ENCODE peak calls at places on chromosomes 1 and 21, in five cellular contexts. D, I, C, Y and S are unnamed samples.

GRCh38 chr1:115495603-115496002 is 146.2 kb upstream of the VANGL1 start:
- DNase-seq in C (no peak), D (no peak), Y (no peak), I (no peak), S (no peak)

GRCh38 chr1:159958721-159959380 is 4.8 kb upstream of the SLAMF9 start:
- DNase-seq in Y (no peak), C (no peak), I (no peak), D (no peak), S (no peak)

GRCh38 chr21:16588433-16588860 is 858.7 kb downstream of the USP25 start:
- DNase-seq in Y (peak; percentile 70), I (no peak), D (peak; percentile 65), C (peak; percentile 71), S (peak; percentile 25)

GRCh38 chr21:14875704-14876364 is 189.0 kb downstream of the NRIP1 start:
- DNase-seq in D (no peak), Y (no peak), I (no peak), C (no peak), S (no peak)

GRCh38 chr1:36888811-36889477 is 145.4 kb downstream of the GRIK3 start:
- DNase-seq in C (no peak), Y (no peak), D (no peak), I (peak; percentile 78), S (no peak)

GRCh38 chr1:169163059-169163458 is 56.6 kb downstream of the ATP1B1 start:
- DNase-seq in D (no peak), I (no peak), C (no peak), Y (no peak), S (no peak)

GRCh38 chr21:38479641-38480515 is 18.4 kb downstream of the ERG start:
- DNase-seq in I (no peak), D (no peak), Y (no peak), C (no peak), S (no peak)

GRCh38 chr21:45332981-45333582 is 45.4 kb upstream of the POFUT2 start:
- DNase-seq in I (no peak), Y (no peak), D (no peak), C (no peak), S (peak; percentile 33)

GRCh38 chr1:211334986-211335385 is 8.4 kb downstream of the TRAF5 start:
- DNase-seq in D (no peak), I (no peak), C (no peak), Y (no peak), S (no peak)

GRCh38 chr1:84603941-84604830 is 29.9 kb upstream of the CTBS start:
- DNase-seq in C (peak; percentile 89), I (peak; percentile 88), Y (no peak), D (no peak), S (no peak)

GRCh38 chr1:19199393-19200280 is 10.4 kb downstream of the UBR4 start:
- DNase-seq in I (no peak), C (no peak), D (no peak), Y (no peak), S (no peak)

GRCh38 chr1:19200281-19200604 is 9.8 kb downstream of the UBR4 start:
- DNase-seq in Y (no peak), C (no peak), I (no peak), D (no peak), S (no peak)

GRCh38 chr1:19202396-19202795 is 7.7 kb downstream of the UBR4 start:
- DNase-seq in C (no peak), I (no peak), Y (no peak), D (no peak), S (peak; percentile 45)

GRCh38 chr1:19198820-19199219 is 11.2 kb downstream of the UBR4 start:
- DNase-seq in C (no peak), I (no peak), Y (no peak), D (no peak), S (no peak)

DNA sequence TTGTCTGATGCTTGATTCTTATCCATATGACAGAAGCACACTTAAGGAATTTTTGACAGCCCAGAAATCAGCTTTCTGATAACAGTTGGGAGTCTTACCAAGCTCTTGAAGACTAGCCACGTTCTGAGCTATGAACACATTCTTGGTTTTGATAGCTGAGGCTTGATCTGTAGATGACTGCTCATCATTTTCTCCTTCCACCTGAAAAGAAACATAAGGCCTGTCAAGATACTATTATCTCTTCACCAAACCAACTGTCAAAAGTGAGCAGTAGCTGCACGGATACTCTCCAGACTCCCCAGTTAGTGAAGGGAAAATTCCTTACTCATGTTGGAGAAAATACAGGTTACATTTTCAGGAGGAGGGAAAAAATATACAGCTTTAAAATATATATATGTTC is 12.2 kb downstream of the UBR4 start:
- DNase-seq in C (no peak), Y (no peak), I (no peak), D (no peak), S (no peak)
- H3K36me3 ChIP-seq in C (peaks cover 60% of the 10 kb centered on the region), Y (no peaks in the 10 kb centered on the region), I (peaks cover 67% of the 10 kb centered on the region), D (peaks cover 23% of the 10 kb centered on the region), S (peaks cover 1% of the 10 kb centered on the region)

GRCh38 chr1:235011599-235012435 is 116.8 kb downstream of the TOMM20 start:
- DNase-seq in Y (no peak), D (peak; percentile 80), I (no peak), C (no peak), S (no peak)
- H3K36me3 ChIP-seq in Y (no peaks in the 10 kb centered on the region), D (no peaks in the 10 kb centered on the region), I (no peaks in the 10 kb centered on the region), C (no peaks in the 10 kb centered on the region), S (no peaks in the 10 kb centered on the region)

GRCh38 chr1:27361553-27361952 is 5.2 kb downstream of the MAP3K6 start:
- DNase-seq in D (no peak), C (no peak), Y (no peak), I (no peak), S (no peak)
- H3K36me3 ChIP-seq in D (no peaks in the 10 kb centered on the region), C (no peaks in the 10 kb centered on the region), Y (no peaks in the 10 kb centered on the region), I (peaks cover 82% of the 10 kb centered on the region), S (no peaks in the 10 kb centered on the region)

DNA sequence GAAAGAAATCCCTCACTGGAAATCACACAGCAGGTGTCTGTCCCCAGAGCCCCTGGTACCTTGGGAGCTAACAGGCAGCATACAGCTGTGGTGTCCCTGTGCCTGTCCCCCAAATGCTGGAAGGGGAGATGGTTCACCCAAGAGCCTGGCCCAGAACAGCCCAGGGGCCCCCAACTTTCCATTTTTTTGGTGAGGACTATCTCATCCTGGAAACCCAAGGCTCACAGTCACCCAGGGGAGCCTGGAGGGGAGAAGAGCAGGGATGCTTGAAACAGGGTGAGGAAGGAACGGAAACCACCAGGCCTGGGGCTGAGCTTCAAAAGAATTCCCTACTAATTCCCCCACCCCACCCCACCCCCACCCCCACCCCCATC is 3.6 kb downstream of the SDC3 start:
- DNase-seq in I (no peak), C (no peak), Y (no peak), D (no peak), S (no peak)
- H3K36me3 ChIP-seq in I (no peaks in the 10 kb centered on the region), C (no peaks in the 10 kb centered on the region), Y (no peaks in the 10 kb centered on the region), D (no peaks in the 10 kb centered on the region), S (no peaks in the 10 kb centered on the region)

GRCh38 chr1:226891346-226891745 is 20.9 kb downstream of the PSEN2 start:
- DNase-seq in I (no peak), Y (no peak), C (no peak), D (no peak), S (no peak)
- H3K36me3 ChIP-seq in I (peaks cover 95% of the 10 kb centered on the region), Y (no peaks in the 10 kb centered on the region), C (no peaks in the 10 kb centered on the region), D (no peaks in the 10 kb centered on the region), S (no peaks in the 10 kb centered on the region)